ENCODE peak calls at places on chromosomes 2 and 18, in five cellular contexts. One of them, this sample, is unnamed. For H3K4me1, the result is how much of the 10 kb centered on the place peaks cover.

GRCh38 chr2:59176737-59177136 is 935.6 kb upstream of the FANCL start:
- DNase-seq in A549: no peak
- DNase-seq in HepG2: no peak
- DNase-seq in GM12878: no peak
- DNase-seq in K562: peak
- DNase-seq in this sample: peak

GRCh38 chr2:103276869-103277268 is 515.0 kb downstream of the TMEM182 start:
- DNase-seq in A549: no peak
- DNase-seq in HepG2: no peak
- DNase-seq in GM12878: no peak
- DNase-seq in K562: no peak
- DNase-seq in this sample: no peak

GRCh38 chr2:129902731-129903585 is 76.5 kb upstream of the RAB6C start:
- DNase-seq in A549: no peak
- DNase-seq in HepG2: no peak
- DNase-seq in GM12878: no peak
- DNase-seq in K562: no peak
- DNase-seq in this sample: no peak

GRCh38 chr2:49044265-49044664 is 110.0 kb downstream of the FSHR start:
- DNase-seq in A549: no peak
- DNase-seq in HepG2: no peak
- DNase-seq in GM12878: no peak
- DNase-seq in K562: no peak
- DNase-seq in this sample: no peak

GRCh38 chr2:5440147-5440546 is 252.0 kb upstream of the SOX11 start:
- DNase-seq in A549: no peak
- DNase-seq in HepG2: no peak
- DNase-seq in GM12878: no peak
- DNase-seq in K562: no peak
- DNase-seq in this sample: no peak

GRCh38 chr18:65057439-65058083 is 693.3 kb upstream of the CDH7 start:
- DNase-seq in A549: no peak
- DNase-seq in HepG2: no peak
- DNase-seq in GM12878: no peak
- DNase-seq in K562: no peak
- DNase-seq in this sample: no peak

GRCh38 chr2:10325278-10326145 is 22.8 kb downstream of the HPCAL1 start:
- DNase-seq in A549: peak
- DNase-seq in HepG2: peak
- DNase-seq in GM12878: no peak
- DNase-seq in K562: no peak
- DNase-seq in this sample: no peak

GRCh38 chr2:72745679-72746368 is 80.0 kb downstream of the EXOC6B start:
- DNase-seq in A549: peak
- DNase-seq in HepG2: peak
- DNase-seq in GM12878: no peak
- DNase-seq in K562: peak
- DNase-seq in this sample: peak

GRCh38 chr18:73647391-73647790 is 500.2 kb downstream of the FBXO15 start:
- DNase-seq in A549: no peak
- DNase-seq in HepG2: no peak
- DNase-seq in GM12878: no peak
- DNase-seq in K562: no peak
- DNase-seq in this sample: no peak

GRCh38 chr18:58310517-58310916 is 266.5 kb downstream of the NEDD4L start:
- DNase-seq in A549: no peak
- DNase-seq in HepG2: no peak
- DNase-seq in GM12878: no peak
- DNase-seq in K562: no peak
- DNase-seq in this sample: peak
- TF ChIP-seq JUNB in A549: no peak
- TF ChIP-seq JUNB in HepG2: no peak
- TF ChIP-seq JUNB in GM12878: no peak
- TF ChIP-seq JUNB in K562: no peak
- TF ChIP-seq JUNB in this sample: no peak

GRCh38 chr2:98585386-98585785 is 22.9 kb downstream of the COA5 start:
- DNase-seq in A549: no peak
- DNase-seq in HepG2: no peak
- DNase-seq in GM12878: no peak
- DNase-seq in K562: no peak
- DNase-seq in this sample: no peak

GRCh38 chr2:98592565-98592964 is 15.7 kb downstream of the COA5 start:
- DNase-seq in A549: no peak
- DNase-seq in HepG2: no peak
- DNase-seq in GM12878: no peak
- DNase-seq in K562: no peak
- DNase-seq in this sample: no peak

GRCh38 chr2:98586466-98587140 is 21.7 kb downstream of the COA5 start:
- DNase-seq in A549: no peak
- DNase-seq in HepG2: no peak
- DNase-seq in GM12878: no peak
- DNase-seq in K562: no peak
- DNase-seq in this sample: peak

GRCh38 chr2:98589489-98589888 is 18.8 kb downstream of the COA5 start:
- DNase-seq in A549: no peak
- DNase-seq in HepG2: no peak
- DNase-seq in GM12878: no peak
- DNase-seq in K562: no peak
- DNase-seq in this sample: no peak

DNA sequence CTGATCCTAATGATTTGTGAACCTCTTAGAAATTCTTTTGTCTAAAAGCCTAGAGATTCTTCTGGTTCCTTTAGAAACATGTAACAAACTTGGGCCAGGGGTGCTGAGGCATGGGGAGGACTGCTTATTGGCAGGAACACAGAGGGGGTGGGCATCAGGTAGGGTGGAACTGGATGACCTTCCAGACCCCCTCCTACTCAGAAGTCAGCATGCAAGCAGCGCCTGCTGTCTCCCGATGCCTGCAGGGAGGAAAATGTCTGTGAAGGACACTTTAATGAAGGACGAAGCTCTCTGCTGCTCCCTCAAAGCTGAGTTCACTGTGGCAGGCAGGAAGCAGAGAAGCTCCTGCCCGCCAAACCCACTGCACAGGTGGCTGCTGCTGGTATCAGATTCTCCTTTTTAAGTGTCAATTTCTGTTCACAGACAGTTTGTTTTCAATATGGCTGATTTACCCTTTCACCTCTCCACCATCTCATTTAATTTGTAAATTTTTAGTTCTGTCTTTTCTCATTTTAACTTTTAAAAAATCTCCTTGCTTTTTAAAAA is 19.4 kb downstream of the COA5 start:
- DNase-seq in A549: no peak
- DNase-seq in HepG2: no peak
- DNase-seq in GM12878: no peak
- DNase-seq in K562: no peak
- DNase-seq in this sample: no peak
- H3K4me1 ChIP-seq in A549: under half
- H3K4me1 ChIP-seq in HepG2: under half
- H3K4me1 ChIP-seq in GM12878: under half
- H3K4me1 ChIP-seq in K562: under half
- H3K4me1 ChIP-seq in this sample: under half

GRCh38 chr18:62384068-62384467 is 59.0 kb downstream of the TNFRSF11A start:
- DNase-seq in A549: no peak
- DNase-seq in HepG2: no peak
- DNase-seq in GM12878: no peak
- DNase-seq in K562: no peak
- DNase-seq in this sample: no peak

GRCh38 chr18:62387257-62387656 is 62.1 kb downstream of the TNFRSF11A start:
- DNase-seq in A549: no peak
- DNase-seq in HepG2: no peak
- DNase-seq in GM12878: no peak
- DNase-seq in K562: no peak
- DNase-seq in this sample: no peak

GRCh38 chr18:62386091-62386490 is 61.0 kb downstream of the TNFRSF11A start:
- DNase-seq in A549: no peak
- DNase-seq in HepG2: no peak
- DNase-seq in GM12878: no peak
- DNase-seq in K562: no peak
- DNase-seq in this sample: peak

GRCh38 chr18:62386616-62387015 is 61.5 kb downstream of the TNFRSF11A start:
- DNase-seq in A549: no peak
- DNase-seq in HepG2: no peak
- DNase-seq in GM12878: no peak
- DNase-seq in K562: no peak
- DNase-seq in this sample: no peak

DNA sequence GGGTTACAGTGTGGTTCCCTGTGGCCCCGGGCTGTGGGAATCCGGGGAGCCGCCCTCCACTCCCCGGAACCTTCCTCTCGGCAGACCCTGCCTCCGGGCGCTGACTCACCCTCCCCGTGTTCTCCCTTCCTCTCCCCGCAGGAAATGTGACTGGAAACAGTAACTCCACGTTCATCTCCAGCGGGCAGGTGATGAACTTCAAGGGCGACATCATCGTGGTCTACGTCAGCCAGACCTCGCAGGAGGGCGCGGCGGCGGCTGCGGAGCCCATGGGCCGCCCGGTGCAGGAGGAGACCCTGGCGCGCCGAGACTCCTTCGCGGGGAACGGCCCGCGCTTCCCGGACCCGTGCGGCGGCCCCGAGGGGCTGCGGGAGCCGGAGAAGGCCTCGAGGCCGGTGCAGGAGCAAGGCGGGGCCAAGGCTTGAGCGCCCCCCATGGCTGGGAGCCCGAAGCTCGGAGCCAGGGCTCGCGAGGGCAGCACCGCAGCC is 59.5 kb downstream of the TNFRSF11A start:
- DNase-seq in A549: peak
- DNase-seq in HepG2: no peak
- DNase-seq in GM12878: no peak
- DNase-seq in K562: no peak
- DNase-seq in this sample: peak
- TF ChIP-seq CTCF in A549: no peak
- TF ChIP-seq CTCF in HepG2: no peak
- TF ChIP-seq CTCF in GM12878: no peak
- TF ChIP-seq CTCF in K562: no peak
- TF ChIP-seq CTCF in this sample: peak

DNA sequence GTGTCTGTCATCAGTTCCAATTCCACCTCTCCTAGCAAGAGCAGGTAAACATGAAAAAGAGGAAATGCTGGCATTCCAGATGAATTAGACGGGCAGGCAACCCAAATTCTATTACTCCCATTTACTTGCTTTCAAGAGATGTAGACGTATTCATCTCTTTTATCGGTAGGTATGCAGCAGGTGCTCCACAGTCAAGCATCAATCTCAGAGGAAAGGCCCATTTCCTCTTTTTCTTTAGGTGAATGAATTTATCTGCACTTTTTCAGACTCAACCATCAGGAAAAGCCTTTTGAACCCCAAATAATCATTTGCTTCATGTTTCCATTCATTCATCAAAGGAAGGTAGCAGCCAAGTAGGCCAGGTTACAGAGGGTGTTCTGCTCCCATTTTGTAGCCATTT is 27.9 kb downstream of the DPYSL5 start:
- DNase-seq in A549: no peak
- DNase-seq in HepG2: no peak
- DNase-seq in GM12878: no peak
- DNase-seq in K562: no peak
- DNase-seq in this sample: no peak
- TF ChIP-seq JUNB in A549: no peak
- TF ChIP-seq JUNB in HepG2: no peak
- TF ChIP-seq JUNB in GM12878: no peak
- TF ChIP-seq JUNB in K562: no peak
- TF ChIP-seq JUNB in this sample: no peak

GRCh38 chr2:20533993-20534591 is 87.2 kb downstream of the RHOB start:
- DNase-seq in A549: no peak
- DNase-seq in HepG2: no peak
- DNase-seq in GM12878: no peak
- DNase-seq in K562: no peak
- DNase-seq in this sample: no peak

GRCh38 chr2:20528713-20529112 is 81.8 kb downstream of the RHOB start:
- DNase-seq in A549: no peak
- DNase-seq in HepG2: no peak
- DNase-seq in GM12878: no peak
- DNase-seq in K562: no peak
- DNase-seq in this sample: no peak

GRCh38 chr2:20532634-20533437 is 86.0 kb downstream of the RHOB start:
- DNase-seq in A549: peak
- DNase-seq in HepG2: peak
- DNase-seq in GM12878: no peak
- DNase-seq in K562: no peak
- DNase-seq in this sample: peak

GRCh38 chr2:20530520-20530919 is 83.6 kb downstream of the RHOB start:
- DNase-seq in A549: no peak
- DNase-seq in HepG2: no peak
- DNase-seq in GM12878: no peak
- DNase-seq in K562: no peak
- DNase-seq in this sample: no peak

DNA sequence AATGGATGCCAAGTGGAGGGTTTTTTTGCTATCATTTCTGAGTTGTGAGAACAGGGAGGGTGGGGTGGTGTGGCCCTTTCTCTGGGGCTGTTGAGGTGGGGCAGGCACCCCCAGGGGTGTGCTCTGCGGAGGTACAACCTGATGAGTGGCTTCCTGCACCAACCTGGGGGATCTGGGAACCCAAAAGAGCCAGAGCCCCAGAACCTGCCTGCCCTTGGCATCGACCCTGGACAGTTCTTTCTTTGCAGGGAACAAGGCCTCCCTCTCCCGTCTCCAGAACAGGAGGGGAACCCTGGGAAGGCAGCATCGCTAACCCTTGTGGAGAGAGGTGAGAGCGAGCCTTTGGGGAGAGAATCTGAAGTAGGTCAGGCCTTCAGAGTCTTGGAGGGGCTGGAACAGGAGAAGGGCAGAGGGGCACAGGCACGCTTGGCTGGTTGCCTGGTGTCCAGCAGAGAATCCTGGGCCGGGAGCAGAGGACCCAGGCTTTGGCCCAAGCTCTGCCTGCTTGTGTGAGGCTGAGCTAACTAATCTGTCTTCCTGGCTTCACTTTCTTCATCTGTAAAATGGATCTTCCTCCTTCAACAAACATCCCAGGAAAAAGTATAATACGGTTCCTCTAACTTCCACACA is 84.9 kb downstream of the RHOB start:
- DNase-seq in A549: no peak
- DNase-seq in HepG2: no peak
- DNase-seq in GM12878: no peak
- DNase-seq in K562: no peak
- DNase-seq in this sample: no peak
- H3K4me1 ChIP-seq in A549: under half
- H3K4me1 ChIP-seq in HepG2: half or more
- H3K4me1 ChIP-seq in GM12878: under half
- H3K4me1 ChIP-seq in K562: under half
- H3K4me1 ChIP-seq in this sample: under half

This sample was measured in GM23338.